ENCODE peak calls at places on chromosomes 2 and 18, in eight cellular contexts. Q, A, Z, V, B, S, M and K are unnamed samples.

GRCh38 chr2:71697106-71698010 is 244.0 kb downstream of the DYSF start:
- DNase-seq in B (no peak), M (no peak), Z (no peak), Q (no peak), V (no peak), S (no peak), A (no peak), K (no peak)

GRCh38 chr2:168565112-168565511 is 109.0 kb downstream of the CERS6 start:
- DNase-seq in S (no peak), Q (peak), B (peak), V (no peak), M (peak), Z (peak), A (peak), K (peak)

GRCh38 chr18:48990497-48991298 is 39.9 kb upstream of the SMAD7 start:
- DNase-seq in M (peak), Z (peak), A (no peak), S (no peak), B (peak), V (no peak), Q (peak), K (peak)

GRCh38 chr2:231884438-231885140 is 41.6 kb downstream of the NPPC start:
- DNase-seq in A (no peak), Q (no peak), S (no peak), B (no peak), V (no peak), M (no peak), Z (no peak), K (no peak)

GRCh38 chr2:196836440-196836839 is 27.3 kb upstream of the C2orf66 start:
- DNase-seq in V (no peak), Q (no peak), S (no peak), M (no peak), Z (peak), A (no peak), B (peak), K (peak)

GRCh38 chr2:237242091-237242536 is 156.4 kb downstream of the COPS8 start:
- DNase-seq in Z (peak), A (no peak), B (no peak), V (no peak), M (no peak), S (no peak), Q (no peak), K (peak)

GRCh38 chr2:234027646-234028045 is 22.9 kb upstream of the SPP2 start:
- DNase-seq in Q (no peak), V (no peak), A (no peak), B (no peak), Z (no peak), M (no peak), S (no peak), K (no peak)

GRCh38 chr2:109324859-109325258 is 195.9 kb downstream of the SH3RF3 start:
- DNase-seq in S (no peak), Z (peak), A (peak), M (peak), V (no peak), Q (no peak), B (peak), K (peak)

GRCh38 chr18:55300469-55301195 is 287.4 kb downstream of the TCF4 start:
- DNase-seq in Z (peak), B (no peak), V (no peak), Q (no peak), A (peak), M (peak), S (no peak), K (no peak)

GRCh38 chr18:48136051-48136543 is 205.6 kb upstream of the SMAD2 start:
- DNase-seq in V (no peak), A (no peak), B (no peak), S (no peak), Q (no peak), Z (no peak), M (no peak), K (no peak)

GRCh38 chr2:120422761-120423160 is 76.8 kb downstream of the INHBB start:
- DNase-seq in B (no peak), S (no peak), A (no peak), Z (no peak), M (no peak), Q (no peak), V (no peak), K (no peak)

GRCh38 chr18:78873916-78874505 is 105.6 kb upstream of the SALL3 start:
- DNase-seq in A (no peak), Q (no peak), S (no peak), B (no peak), M (no peak), V (no peak), Z (no peak), K (no peak)

GRCh38 chr2:94861308-94862152 is 9.7 kb upstream of the TEKT4 start:
- DNase-seq in A (no peak), M (no peak), V (no peak), B (no peak), S (no peak), Z (no peak), Q (no peak), K (no peak)

GRCh38 chr2:43032248-43032893 is 194.0 kb downstream of the ZFP36L2 start:
- DNase-seq in Q (peak), B (peak), S (no peak), A (peak), Z (peak), V (no peak), M (no peak), K (peak)

GRCh38 chr2:162839419-162839818 is 852 bp upstream of the KCNH7 start:
- DNase-seq in S (no peak), M (no peak), Q (no peak), V (no peak), Z (no peak), A (no peak), B (no peak), K (no peak)

GRCh38 chr2:152600698-152601097 is 116.6 kb downstream of the PRPF40A start:
- DNase-seq in A (no peak), V (no peak), S (no peak), Q (no peak), Z (no peak), B (peak), M (no peak), K (peak)

GRCh38 chr2:6917071-6917760 is at the start of gene RNF144A:
- DNase-seq in B (peak), Z (peak), Q (peak), A (peak), M (peak), S (no peak), V (peak), K (peak)

GRCh38 chr18:67669993-67670671 is 153.6 kb upstream of the DSEL start:
- DNase-seq in Z (peak), S (no peak), M (peak), B (peak), V (no peak), A (no peak), Q (no peak), K (peak)

GRCh38 chr2:46650556-46651001 is 171.2 kb downstream of the TMEM247 start:
- DNase-seq in V (peak), Z (peak), B (peak), M (peak), S (no peak), Q (peak), A (peak), K (peak)

GRCh38 chr2:128797937-128798336 is 479.3 kb upstream of the HS6ST1 start:
- DNase-seq in Z (no peak), B (no peak), M (no peak), Q (no peak), A (no peak), V (peak), S (no peak), K (no peak)

GRCh38 chr2:140873915-140874531 is 1256.8 kb downstream of the LRP1B start:
- DNase-seq in A (no peak), B (no peak), Z (peak), V (no peak), S (no peak), Q (peak), M (no peak), K (no peak)

GRCh38 chr2:8514748-8515389 is 167.0 kb upstream of the ID2 start:
- DNase-seq in Q (no peak), M (no peak), Z (no peak), A (no peak), V (peak), B (no peak), S (no peak), K (no peak)

GRCh38 chr2:69807821-69808540 is 21.5 kb upstream of the GMCL1 start:
- DNase-seq in Z (no peak), A (no peak), Q (no peak), M (no peak), B (no peak), S (no peak), V (no peak), K (no peak)

GRCh38 chr2:151264157-151264835 is 2.6 kb upstream of the RBM43 start:
- DNase-seq in M (no peak), Z (no peak), V (no peak), S (no peak), B (no peak), Q (no peak), A (no peak), K (no peak)

GRCh38 chr2:30422437-30422805 is 24.6 kb upstream of the LCLAT1 start:
- DNase-seq in A (no peak), Q (peak), B (peak), M (no peak), S (no peak), Z (peak), V (no peak), K (peak)

GRCh38 chr2:62222674-62223073 is 26.8 kb downstream of the B3GNT2 start:
- DNase-seq in Z (no peak), Q (no peak), M (no peak), B (no peak), V (no peak), A (no peak), S (no peak), K (no peak)

GRCh38 chr2:25454824-25455611 is 113.3 kb upstream of the DNMT3A start:
- DNase-seq in Z (no peak), Q (no peak), S (no peak), B (no peak), V (no peak), M (no peak), A (no peak), K (no peak)

GRCh38 chr2:111219734-111220505 is 99.2 kb downstream of the BCL2L11 start:
- DNase-seq in Z (no peak), Q (no peak), V (no peak), A (no peak), S (no peak), M (peak), B (no peak), K (no peak)

GRCh38 chr18:79512461-79513380 is 117.0 kb downstream of the NFATC1 start:
- DNase-seq in B (no peak), Z (no peak), A (peak), M (no peak), Q (no peak), S (no peak), V (no peak), K (no peak)

GRCh38 chr2:181656450-181657261 is at the start of gene CERKL:
- DNase-seq in M (peak), V (peak), Q (peak), A (no peak), S (no peak), Z (no peak), B (peak), K (peak)

GRCh38 chr18:5197032-5197434 is at the start of gene AKAIN1:
- DNase-seq in B (peak), M (peak), A (no peak), V (peak), S (no peak), Z (peak), Q (no peak), K (peak)
- H3K4me3 ChIP-seq in B (no peak), M (no peak), A (no peak), V (no peak), S (no peak), Z (no peak), Q (no peak), K (no peak)

DNA sequence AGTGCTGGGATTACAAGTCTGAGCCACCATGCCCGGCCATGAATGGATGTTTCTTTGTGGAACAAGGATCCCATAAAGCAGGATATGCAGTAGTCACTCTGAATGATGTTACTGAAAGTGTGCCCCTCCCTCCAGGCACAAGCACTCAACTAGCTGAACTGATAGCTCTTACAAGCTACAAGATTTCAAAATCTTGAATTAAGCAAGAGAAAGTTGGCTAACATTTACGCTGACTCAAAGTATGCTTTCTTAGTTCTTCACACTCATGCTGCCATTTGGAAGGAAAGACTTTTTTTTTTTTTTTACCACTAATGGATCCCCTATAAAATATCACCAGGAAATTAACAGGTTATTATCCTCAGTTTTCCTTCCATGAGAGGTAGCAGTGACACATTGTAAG is 549.0 kb upstream of the PKDCC start:
- DNase-seq in A (no peak), Z (peak), V (no peak), S (no peak), M (no peak), Q (no peak), B (no peak), K (peak)
- TF ChIP-seq CTCF in A (no peak), Z (no peak), V (no peak), S (no peak), M (no peak), Q (no peak), B (no peak), K (no peak)

GRCh38 chr2:226888971-226889370 is 53.1 kb downstream of the RHBDD1 start:
- DNase-seq in Q (no peak), M (no peak), V (no peak), B (no peak), Z (peak), S (no peak), A (no peak), K (no peak)

GRCh38 chr2:226885769-226886435 is 50.0 kb downstream of the RHBDD1 start:
- DNase-seq in B (no peak), S (no peak), Q (no peak), Z (peak), A (no peak), V (no peak), M (no peak), K (peak)

GRCh38 chr2:226887940-226888339 is 52.1 kb downstream of the RHBDD1 start:
- DNase-seq in S (no peak), V (no peak), A (no peak), Q (peak), Z (peak), B (no peak), M (no peak), K (no peak)

GRCh38 chr2:226890286-226890685 is 54.4 kb downstream of the RHBDD1 start:
- DNase-seq in M (no peak), B (no peak), Z (no peak), V (no peak), Q (no peak), S (no peak), A (no peak), K (no peak)

DNA sequence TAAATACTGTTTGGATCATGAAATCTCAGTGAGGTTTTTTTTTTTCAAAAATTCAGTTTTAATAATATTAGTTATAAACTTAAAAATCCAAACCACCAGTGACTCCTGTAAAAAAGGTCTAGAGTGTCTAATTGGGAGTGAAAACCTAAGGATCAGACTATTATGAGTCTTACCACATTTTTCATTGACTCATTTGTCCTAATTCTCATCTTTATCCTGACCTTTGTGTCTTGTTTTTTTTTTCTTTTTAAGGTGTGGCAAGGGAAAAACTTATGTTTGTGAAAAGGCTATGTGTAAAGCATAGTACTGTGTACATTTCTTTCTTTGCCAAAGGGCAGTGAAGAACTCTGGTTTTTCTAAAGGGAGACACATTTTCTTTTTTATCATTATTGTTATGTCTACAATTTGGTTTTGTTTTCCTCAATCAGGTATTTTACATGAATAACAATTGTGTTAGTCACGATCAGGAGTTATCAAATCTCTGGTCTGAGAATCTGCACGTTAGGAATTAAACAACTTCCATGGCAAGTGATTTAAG is 52.6 kb downstream of the RHBDD1 start:
- DNase-seq in V (no peak), Z (peak), A (no peak), S (no peak), Q (no peak), B (no peak), M (no peak), K (no peak)
- H3K4me3 ChIP-seq in V (no peak), Z (no peak), A (no peak), S (no peak), Q (no peak), B (no peak), M (no peak), K (no peak)

DNA sequence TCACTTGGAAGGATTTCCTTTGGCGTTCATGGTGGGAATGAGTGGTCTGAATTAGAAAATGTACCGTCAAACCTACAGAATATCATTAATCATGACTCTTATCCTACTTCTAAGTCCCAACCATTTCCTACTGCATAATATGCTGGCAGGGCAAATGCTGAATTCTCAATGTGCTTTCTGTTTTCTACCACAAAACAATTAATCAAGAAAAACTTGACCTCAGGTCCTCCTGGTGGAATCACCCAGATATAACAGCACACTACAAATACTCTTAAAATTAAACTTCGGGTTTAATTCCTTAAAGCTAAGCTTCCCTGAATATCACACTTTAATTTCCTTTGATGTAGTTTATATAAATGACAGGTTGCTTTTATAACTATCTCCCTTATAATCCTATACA is 301.6 kb downstream of the AFF3 start:
- DNase-seq in B (no peak), M (no peak), Q (no peak), Z (no peak), V (no peak), A (no peak), S (no peak), K (no peak)
- TF ChIP-seq CTCF in B (no peak), M (no peak), Q (no peak), Z (no peak), V (no peak), A (no peak), S (no peak), K (no peak)

DNA sequence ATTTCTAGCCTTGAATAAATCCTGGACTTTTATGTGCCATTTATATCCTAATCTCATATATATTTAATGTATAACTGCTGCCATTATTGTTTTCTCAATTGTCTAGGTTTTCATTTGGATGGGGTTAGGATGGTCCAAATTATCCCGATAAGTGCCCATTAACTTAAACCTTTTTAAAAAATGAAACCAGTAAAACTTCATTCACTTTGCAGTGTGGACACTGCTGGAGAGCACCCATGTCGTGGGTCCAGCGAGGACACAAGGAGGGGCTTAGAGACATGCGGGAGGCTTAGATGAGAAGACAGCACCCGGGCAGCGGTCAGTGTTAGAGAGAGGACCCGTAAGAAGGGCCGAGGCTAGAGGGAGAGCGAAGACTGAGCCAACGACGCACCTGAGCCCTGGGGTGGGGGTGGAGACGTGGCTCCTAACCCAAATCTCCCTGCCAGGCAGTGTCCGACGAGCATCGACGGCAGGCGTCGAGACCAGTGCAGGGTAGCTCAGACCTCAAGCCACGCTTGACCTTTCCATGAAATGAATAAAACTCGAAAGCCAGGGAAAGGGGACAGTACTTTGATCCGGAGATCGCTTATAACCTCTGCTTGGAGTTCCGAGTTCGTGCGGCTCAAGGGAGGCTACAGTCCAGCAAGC is 9.0 kb upstream of the EN1 start:
- DNase-seq in Z (no peak), V (no peak), Q (no peak), S (no peak), M (no peak), A (no peak), B (no peak), K (no peak)
- H3K4me3 ChIP-seq in Z (no peak), V (no peak), Q (no peak), S (peak), M (no peak), A (no peak), B (no peak), K (no peak)